ENCODE peak calls at places on chromosomes 13 and 19, in five cellular contexts. E is H1, K is H9, Q is mesenchymal stem cell, A is trophoblast cell. B is an unnamed sample.

GRCh38 chr13:114068723-114069322 is 63.6 kb downstream of the RASA3 start:
- DNase-seq in Q (peak), E (no peak), K (no peak), A (no peak), B (no peak)

GRCh38 chr13:34833562-34834182 is 108.4 kb upstream of the NBEA start:
- DNase-seq in A (no peak), E (peak), Q (peak), K (peak), B (no peak)

GRCh38 chr19:56137405-56137804 is 3.7 kb upstream of the ZNF444 start:
- DNase-seq in E (no peak), K (no peak), Q (no peak), A (no peak), B (no peak)

GRCh38 chr13:110322126-110322827 is 15.2 kb downstream of the COL4A2 start:
- DNase-seq in E (no peak), A (no peak), Q (no peak), K (peak), B (no peak)

GRCh38 chr13:22883961-22884360 is 296.8 kb upstream of the SGCG start:
- DNase-seq in K (peak), E (no peak), Q (no peak), A (peak), B (no peak)

GRCh38 chr13:20231839-20232555 is at the start of gene GJB6:
- DNase-seq in A (no peak), K (peak), E (peak), Q (no peak), B (peak)

GRCh38 chr13:37608750-37609339 is 10.3 kb upstream of the POSTN start:
- DNase-seq in A (no peak), E (no peak), Q (peak), K (no peak), B (no peak)

GRCh38 chr13:110340812-110341444 is 33.8 kb downstream of the COL4A2 start:
- DNase-seq in Q (peak), A (peak), K (no peak), E (no peak), B (no peak)

GRCh38 chr13:51451467-51452390 is 1.1 kb downstream of the INTS6 start:
- DNase-seq in E (peak), A (peak), Q (peak), K (peak), B (peak)

GRCh38 chr13:112850273-112850672 is 118.7 kb upstream of the MCF2L start:
- DNase-seq in K (no peak), Q (no peak), E (no peak), A (peak), B (no peak)

GRCh38 chr13:44331912-44332840 is 41.4 kb upstream of the SERP2 start:
- DNase-seq in E (no peak), Q (peak), K (no peak), A (no peak), B (no peak)

GRCh38 chr19:8510589-8511115 is 3.3 kb downstream of the ZNF414 start:
- DNase-seq in Q (no peak), E (no peak), A (no peak), K (no peak), B (no peak)

GRCh38 chr13:29513002-29513980 is 82.2 kb downstream of the SLC7A1 start:
- DNase-seq in Q (peak), E (no peak), A (no peak), K (no peak), B (no peak)

GRCh38 chr19:3880471-3881271 is at the start of gene ATCAY:
- DNase-seq in K (peak), Q (no peak), E (peak), A (no peak), B (peak)

GRCh38 chr19:17604372-17605025 is 49.0 kb downstream of the COLGALT1 start:
- DNase-seq in A (no peak), K (no peak), E (no peak), Q (no peak), B (no peak)
- H2BK12ac ChIP-seq in A (no peak), K (no peak), E (no peak), Q (no peak), B (no peak)

GRCh38 chr19:43759515-43759914 is 4.8 kb upstream of the SMG9 start:
- DNase-seq in K (no peak), Q (peak), E (no peak), A (no peak), B (no peak)
- H3K4ac ChIP-seq in K (no peak), Q (no peak), E (no peak), A (no peak), B (no peak)

GRCh38 chr19:39492225-39492624 is 6.5 kb upstream of the DLL3 start:
- DNase-seq in Q (no peak), E (no peak), A (no peak), K (no peak), B (no peak)
- H2BK12ac ChIP-seq in Q (no peak), E (no peak), A (no peak), K (no peak), B (no peak)

DNA sequence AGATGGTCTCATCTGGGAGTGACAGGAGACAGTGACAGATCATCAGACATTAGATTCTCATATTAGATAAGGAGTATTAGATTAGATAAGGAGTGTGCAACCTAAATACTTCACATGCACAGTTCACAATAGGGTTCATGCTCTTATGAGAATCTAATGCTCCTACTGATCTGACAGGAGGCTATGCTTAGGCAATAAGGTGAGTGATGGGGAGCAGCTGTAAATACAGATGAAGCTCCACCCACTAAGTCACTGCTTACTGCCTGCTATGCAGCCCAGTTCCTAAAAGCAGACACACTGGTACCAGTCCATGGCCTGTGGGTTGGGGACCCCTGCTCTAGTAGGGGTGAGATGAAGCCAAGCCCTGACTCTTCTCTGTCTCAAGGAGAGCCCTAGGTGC is 10.0 kb upstream of the IGFL3 start:
- DNase-seq in Q (peak), K (no peak), E (no peak), A (peak), B (no peak)
- H3K4ac ChIP-seq in Q (peak), K (no peak), E (peak), A (peak), B (peak)

GRCh38 chr13:103371271-103371670 is 305.1 kb upstream of the SLC10A2 start:
- DNase-seq in A (peak), Q (no peak), K (no peak), E (no peak), B (no peak)
- H2BK12ac ChIP-seq in A (no peak), Q (no peak), K (no peak), E (no peak), B (no peak)

GRCh38 chr13:32880636-32881035 is 135.6 kb upstream of the KL start:
- DNase-seq in A (no peak), Q (no peak), E (no peak), K (no peak), B (no peak)
- H3K4ac ChIP-seq in A (no peak), Q (peak), E (no peak), K (no peak), B (no peak)

GRCh38 chr13:49890376-49890775 is 45.8 kb downstream of the SPRYD7 start:
- DNase-seq in K (peak), E (no peak), Q (no peak), A (no peak), B (no peak)

GRCh38 chr13:49897713-49898112 is 38.4 kb downstream of the SPRYD7 start:
- DNase-seq in A (no peak), K (no peak), E (no peak), Q (no peak), B (no peak)

GRCh38 chr13:49893591-49893990 is 42.5 kb downstream of the SPRYD7 start:
- DNase-seq in A (peak), Q (no peak), K (no peak), E (no peak), B (no peak)

GRCh38 chr13:49898792-49899191 is 37.3 kb downstream of the SPRYD7 start:
- DNase-seq in Q (no peak), K (no peak), A (no peak), E (no peak), B (no peak)

GRCh38 chr13:49895826-49896225 is 40.3 kb downstream of the SPRYD7 start:
- DNase-seq in Q (no peak), E (no peak), A (peak), K (no peak), B (no peak)
- H2BK12ac ChIP-seq in Q (no peak), E (no peak), A (no peak), K (no peak), B (no peak)

GRCh38 chr13:98190889-98191444 is 13.9 kb upstream of the RNF113B start:
- DNase-seq in E (no peak), Q (no peak), A (no peak), K (no peak), B (no peak)

GRCh38 chr13:98189841-98190505 is 12.9 kb upstream of the RNF113B start:
- DNase-seq in A (no peak), K (no peak), E (no peak), Q (no peak), B (no peak)

GRCh38 chr13:98187862-98188261 is 10.8 kb upstream of the RNF113B start:
- DNase-seq in Q (no peak), A (no peak), K (no peak), E (no peak), B (no peak)

GRCh38 chr13:98187155-98187726 is 10.2 kb upstream of the RNF113B start:
- DNase-seq in Q (no peak), E (no peak), A (no peak), K (no peak), B (no peak)

DNA sequence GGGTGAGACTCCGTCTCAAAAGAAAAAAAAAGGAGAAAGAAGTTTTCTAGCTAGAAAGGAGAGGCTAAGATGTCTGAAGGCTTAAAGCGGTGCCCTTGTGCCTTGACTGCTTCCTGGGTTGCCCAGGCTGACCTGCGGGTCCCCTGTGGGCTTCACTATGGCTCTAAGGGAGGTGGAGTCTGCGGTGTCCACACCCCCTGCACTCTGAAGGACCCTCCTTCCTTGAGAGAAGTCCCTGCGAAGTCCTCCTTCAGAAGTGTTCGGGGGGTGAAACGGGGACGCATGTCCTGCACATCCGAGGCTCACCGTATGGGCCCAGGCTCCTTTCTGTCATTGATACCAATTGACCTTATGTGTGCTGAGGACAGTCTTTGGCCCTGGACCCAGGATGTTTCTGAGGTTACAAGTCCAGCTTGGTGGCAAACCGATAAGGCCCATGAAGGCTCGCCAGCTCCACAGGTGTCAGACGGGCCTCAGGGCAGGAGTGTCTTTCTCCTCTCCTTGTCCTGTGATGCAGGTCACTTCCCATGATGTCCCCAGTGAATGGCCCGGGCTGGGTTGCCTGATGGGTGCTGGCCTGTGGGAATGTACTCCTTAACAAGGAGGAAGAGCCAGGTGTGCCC is 11.6 kb upstream of the RNF113B start:
- DNase-seq in E (no peak), A (no peak), K (no peak), Q (no peak), B (no peak)
- H3K4ac ChIP-seq in E (no peak), A (no peak), K (no peak), Q (no peak), B (no peak)

GRCh38 chr13:27918918-27919255 is 913 bp upstream of the PDX1 start:
- DNase-seq in Q (no peak), E (peak), K (no peak), A (no peak), B (peak)
- H2BK12ac ChIP-seq in Q (no peak), E (peak), K (no peak), A (no peak), B (no peak)

B was measured in neuronal stem cell.